ENCODE peak calls at places on chromosomes 7 and 10, in four cellular contexts. C is A549, V is Peyer's patch, R is esophagus squamous epithelium. E is an unnamed sample.

GRCh38 chr10:130575756-130576285 is 439.6 kb downstream of the GLRX3 start:
- DNase-seq in C (no peak), V (no peak), R (no peak), E (no peak)

GRCh38 chr10:80268938-80269588 is 20.4 kb downstream of the MAT1A start:
- DNase-seq in C (no peak), V (no peak), R (no peak), E (no peak)

GRCh38 chr10:65555192-65555591 is 1370.6 kb upstream of the LRRTM3 start:
- DNase-seq in C (no peak), V (no peak), R (no peak), E (no peak)

GRCh38 chr10:86389441-86390193 is 23.0 kb upstream of the GRID1 start:
- DNase-seq in C (peak; percentile 42), V (peak; percentile 76), R (no peak), E (no peak)

GRCh38 chr10:34716958-34717357 is 98.1 kb downstream of the PARD3 start:
- DNase-seq in C (no peak), V (no peak), R (no peak), E (no peak)

GRCh38 chr10:35341521-35341920 is 5.2 kb downstream of the CCNY start:
- DNase-seq in C (no peak), V (no peak), R (no peak), E (no peak)

GRCh38 chr7:7177044-7177517 is 5.3 kb upstream of the C1GALT1 start:
- DNase-seq in C (peak; percentile 88), V (no peak), R (no peak), E (no peak)

GRCh38 chr7:14676896-14677295 is 225.7 kb downstream of the DGKB start:
- DNase-seq in C (no peak), V (no peak), R (no peak), E (no peak)

GRCh38 chr7:36091571-36092176 is 61.4 kb upstream of the EEPD1 start:
- DNase-seq in C (no peak), V (no peak), R (no peak), E (no peak)

GRCh38 chr7:155002411-155003214 is at the start of gene PAXIP1:
- DNase-seq in C (peak; percentile 57), V (peak; percentile 64), R (no peak), E (peak; percentile 40)

GRCh38 chr7:95596183-95597135 is at the start of gene PDK4:
- DNase-seq in C (peak; percentile 81), V (peak; percentile 96), R (peak; percentile 20), E (peak; percentile 96)

GRCh38 chr7:18583305-18583704 is 87.8 kb downstream of the HDAC9 start:
- DNase-seq in C (no peak), V (no peak), R (no peak), E (no peak)

GRCh38 chr10:53918755-53919154 is 882.3 kb downstream of the PCDH15 start:
- DNase-seq in C (no peak), V (no peak), R (no peak), E (no peak)

GRCh38 chr10:78752708-78753107 is 316.1 kb upstream of the ZMIZ1 start:
- DNase-seq in C (no peak), V (no peak), R (no peak), E (no peak)

GRCh38 chr10:78752251-78752650 is 316.5 kb upstream of the ZMIZ1 start:
- DNase-seq in C (no peak), V (no peak), R (no peak), E (no peak)

GRCh38 chr10:78755877-78756455 is 312.8 kb upstream of the ZMIZ1 start:
- DNase-seq in C (no peak), V (no peak), R (no peak), E (no peak)

GRCh38 chr10:78755075-78755695 is 313.6 kb upstream of the ZMIZ1 start:
- DNase-seq in C (no peak), V (no peak), R (no peak), E (no peak)

DNA sequence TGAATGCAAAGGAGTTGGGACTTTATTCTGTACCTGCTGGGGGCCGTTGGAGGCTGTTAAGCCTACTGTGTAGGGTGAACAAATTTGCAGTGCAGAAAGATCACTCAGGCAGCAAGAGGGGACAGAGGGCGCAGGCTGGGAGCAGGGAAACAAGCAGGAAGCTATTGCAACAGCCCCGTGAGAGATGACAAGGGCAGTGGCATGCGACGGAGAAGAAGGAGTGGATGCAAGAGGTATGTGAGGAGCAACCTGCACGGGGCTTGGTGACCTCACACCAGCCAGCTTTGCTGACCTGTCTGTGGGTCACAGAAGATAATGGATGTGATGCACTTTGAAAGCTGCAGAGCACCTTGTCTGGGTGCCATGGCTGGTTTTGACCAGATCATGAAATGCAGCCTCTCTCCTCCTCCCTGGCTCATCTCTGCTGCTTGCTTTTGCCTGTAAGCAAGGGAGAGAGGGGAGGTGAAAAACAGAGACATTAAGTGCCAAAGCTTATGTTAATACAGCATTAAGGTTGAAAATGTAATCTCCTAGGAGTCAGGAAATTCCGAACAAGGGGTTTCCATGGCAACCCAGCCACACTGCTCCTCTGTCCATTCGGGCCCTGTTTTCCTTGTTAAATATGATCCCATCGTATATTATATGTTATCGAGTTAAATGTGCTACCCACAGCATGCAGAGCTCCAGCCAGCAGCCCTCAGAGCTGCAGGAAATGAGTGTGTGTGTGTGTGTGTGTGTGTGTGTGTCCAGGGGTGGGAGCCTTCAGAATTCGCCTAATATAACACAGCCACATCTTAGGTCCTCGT is 314.3 kb upstream of the ZMIZ1 start:
- DNase-seq in C (no peak), V (no peak), R (no peak), E (no peak)
- TF ChIP-seq POLR2A in C (no peak), V (no peak), R (no peak), E (no peak)

DNA sequence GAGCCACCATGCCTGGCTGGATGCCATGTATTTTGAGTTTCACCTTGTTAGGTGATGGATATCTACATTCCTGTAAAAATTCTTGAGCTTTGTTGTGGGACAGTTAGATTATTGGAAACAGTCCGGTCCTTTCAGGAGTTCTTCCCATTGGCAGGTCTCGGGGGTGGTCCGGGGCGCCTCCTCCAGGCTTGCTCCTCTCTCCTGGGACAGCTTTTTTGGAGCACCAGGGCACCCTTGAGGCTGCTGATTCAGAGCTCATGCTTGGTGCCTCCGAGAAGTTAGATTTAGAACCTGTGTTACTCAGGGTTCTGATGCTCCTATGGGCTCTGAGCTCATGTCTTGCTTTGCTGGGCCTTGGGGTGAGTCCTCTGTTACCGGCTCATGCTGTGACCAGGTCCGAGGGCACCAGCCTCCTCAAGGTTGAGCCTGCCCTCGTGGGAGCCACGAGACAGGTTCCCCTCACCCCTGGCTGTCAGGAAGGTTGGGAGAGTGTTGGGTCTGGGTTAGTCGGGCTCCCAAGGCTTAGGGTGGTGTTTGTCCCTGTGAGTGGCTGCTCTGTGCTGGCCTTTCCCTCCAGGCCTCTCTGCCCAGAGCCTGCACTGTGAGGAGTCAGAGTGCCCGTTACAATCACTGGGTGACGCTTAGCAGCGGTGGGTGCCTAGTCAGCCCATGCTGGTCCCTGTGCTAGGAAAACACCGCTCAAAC is 6.0 kb downstream of the SPRN start:
- DNase-seq in C (no peak), V (no peak), R (no peak), E (no peak)
- H3K4me3 ChIP-seq in C (no peak overlapping the region), V (no peak overlapping the region), R (no peak overlapping the region), E (no peak overlapping the region)

DNA sequence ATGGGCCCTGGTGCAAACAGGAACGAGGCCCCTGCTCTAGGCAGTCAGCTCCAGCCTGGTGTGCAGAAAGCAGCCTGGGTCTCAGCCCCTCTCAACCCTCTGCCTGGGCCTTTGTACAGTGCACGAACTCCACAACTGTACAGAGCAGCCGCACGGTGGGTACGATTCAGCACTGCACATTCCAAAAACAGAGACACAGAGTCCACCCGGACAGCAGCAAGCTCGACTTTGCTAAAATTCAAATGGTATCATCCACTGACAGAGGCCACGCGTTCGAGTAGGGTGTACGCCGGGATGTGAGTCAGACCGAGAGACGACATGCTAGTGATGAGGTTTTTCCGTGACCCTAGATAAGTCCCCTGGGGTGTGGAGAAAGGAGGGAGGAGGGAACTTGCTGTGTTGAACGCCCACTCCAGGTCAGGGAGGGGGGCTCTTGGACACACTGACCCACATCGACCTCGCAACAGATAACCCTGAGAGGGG is 65.6 kb upstream of the PDGFA start:
- DNase-seq in C (no peak), V (no peak), R (no peak), E (no peak)
- TF ChIP-seq POLR2A in C (no peak), V (no peak), R (no peak), E (no peak)

GRCh38 chr10:121368347-121369025 is 229.8 kb downstream of the FGFR2 start:
- DNase-seq in C (no peak), V (no peak), R (no peak), E (no peak)
- H3K4me3 ChIP-seq in C (no peak overlapping the region), V (no peak overlapping the region), R (no peak overlapping the region), E (no peak overlapping the region)

GRCh38 chr7:107502797-107503196 is 32.9 kb downstream of the GPR22 start:
- DNase-seq in C (no peak), V (no peak), R (no peak), E (no peak)

GRCh38 chr7:107505362-107505761 is 35.5 kb downstream of the GPR22 start:
- DNase-seq in C (no peak), V (no peak), R (no peak), E (no peak)

GRCh38 chr7:107503667-107504066 is 33.8 kb downstream of the GPR22 start:
- DNase-seq in C (no peak), V (no peak), R (no peak), E (no peak)

GRCh38 chr7:107506683-107507339 is 37.0 kb downstream of the GPR22 start:
- DNase-seq in C (no peak), V (peak; percentile 72), R (no peak), E (no peak)

DNA sequence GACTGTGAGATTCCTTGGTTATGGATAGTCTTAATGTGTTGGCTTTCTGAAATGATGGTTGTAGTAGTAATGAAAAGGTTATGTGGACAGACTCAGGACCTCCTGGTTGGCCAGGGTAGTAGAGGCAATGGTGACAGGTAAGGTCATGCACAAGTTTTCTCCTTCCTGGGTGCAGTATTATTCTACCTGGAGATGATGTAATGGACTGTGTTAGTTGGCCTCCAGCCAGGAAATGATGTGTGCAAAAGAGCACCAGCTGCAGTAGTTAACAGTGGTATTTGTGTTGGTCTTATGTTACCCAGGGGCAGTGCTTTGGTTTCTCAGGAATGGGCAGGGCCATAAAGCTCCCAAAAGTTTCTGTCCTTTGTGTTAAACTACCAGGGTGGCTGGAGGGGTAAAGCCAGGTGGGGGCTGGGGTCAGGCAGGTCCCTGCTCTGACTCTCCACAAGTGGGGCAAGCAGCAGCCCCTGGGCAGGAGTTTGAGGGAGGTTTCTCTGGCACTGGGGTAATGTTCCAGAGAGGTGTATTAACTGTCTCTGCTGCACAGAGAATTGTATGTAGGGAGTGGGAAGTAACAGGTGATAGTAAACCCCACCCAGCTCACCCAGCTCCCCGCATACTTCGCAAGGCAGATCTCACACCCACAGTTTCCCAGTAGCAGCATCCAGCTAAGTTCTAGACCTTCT is 36.3 kb downstream of the GPR22 start:
- DNase-seq in C (no peak), V (peak; percentile 75), R (no peak), E (no peak)
- TF ChIP-seq POLR2A in C (no peak), V (no peak), R (no peak), E (no peak)

E was measured in testis.